ENCODE peak calls at places on chromosomes 3 and 15, in ten cellular contexts. S is mammary epithelial cell; U is CD8-positive, alpha-beta T cell; D is thoracic aorta; Q is mesothelial cell of epicardium; Z is cardiac muscle cell; I is epithelial cell of esophagus; M is OCI-LY7; F is HFF-Myc; V is breast epithelium. L is an unnamed sample.

GRCh38 chr3:127776347-127776746 is 46.0 kb downstream of the MGLL start:
- DNase-seq in U (no peak), M (no peak), V (no peak), Z (no peak), D (no peak), Q (no peak), I (no peak), S (no peak), F (no peak), L (no peak)

GRCh38 chr3:136353461-136353860 is 103.3 kb downstream of the PCCB start:
- DNase-seq in I (no peak), Q (no peak), M (no peak), S (no peak), F (no peak), Z (no peak), V (no peak), U (no peak), D (no peak), L (no peak)

GRCh38 chr3:134564991-134565390 is 79.1 kb downstream of the CEP63 start:
- DNase-seq in D (no peak), F (no peak), M (no peak), V (no peak), I (no peak), S (no peak), Z (no peak), U (no peak), Q (no peak), L (no peak)

GRCh38 chr3:177525414-177525813 is 328.1 kb upstream of the TBL1XR1 start:
- DNase-seq in V (no peak), Q (no peak), S (no peak), I (no peak), D (no peak), M (no peak), Z (no peak), F (no peak), U (no peak), L (no peak)

GRCh38 chr15:32994810-32995424 is 199.6 kb downstream of the FMN1 start:
- DNase-seq in V (no peak), Q (no peak), U (no peak), I (peak), F (no peak), D (no peak), Z (peak), S (no peak), M (peak), L (no peak)

GRCh38 chr3:127044996-127045395 is 62.1 kb downstream of the PLXNA1 start:
- DNase-seq in Q (no peak), U (no peak), S (no peak), F (no peak), M (peak), D (no peak), I (no peak), V (peak), Z (peak), L (peak)

GRCh38 chr3:112967828-112968227 is 7.1 kb downstream of the CD200R1 start:
- DNase-seq in D (no peak), V (no peak), I (no peak), U (no peak), F (no peak), S (no peak), Z (no peak), M (no peak), Q (no peak), L (no peak)

GRCh38 chr3:127652246-127652995 is 20.3 kb upstream of the ABTB1 start:
- DNase-seq in F (no peak), S (no peak), I (peak), Q (no peak), V (no peak), U (peak), D (no peak), Z (peak), M (peak), L (peak)

GRCh38 chr15:50145451-50145872 is 26.4 kb upstream of the ATP8B4 start:
- DNase-seq in Z (peak), U (no peak), M (peak), Q (no peak), V (no peak), F (peak), I (peak), S (peak), D (no peak), L (peak)

GRCh38 chr3:72353236-72354105 is 494.8 kb downstream of the SHQ1 start:
- DNase-seq in I (peak), F (no peak), D (no peak), V (no peak), S (peak), M (no peak), Z (no peak), U (no peak), Q (no peak), L (no peak)

GRCh38 chr15:68032672-68033071 is 21.4 kb upstream of the PIAS1 start:
- DNase-seq in V (peak), F (no peak), M (no peak), Q (no peak), Z (no peak), I (no peak), D (no peak), S (peak), U (no peak), L (peak)

GRCh38 chr3:56131976-56132590 is 336.2 kb downstream of the ERC2 start:
- DNase-seq in M (no peak), S (peak), Z (peak), I (peak), U (no peak), V (no peak), Q (no peak), D (no peak), F (peak), L (peak)

GRCh38 chr15:94793641-94794040 is 562.3 kb downstream of the MCTP2 start:
- DNase-seq in U (no peak), Q (no peak), I (peak), D (no peak), Z (no peak), V (no peak), S (peak), F (no peak), M (no peak), L (no peak)

GRCh38 chr3:187742351-187743171 is 2.7 kb downstream of the BCL6 start:
- DNase-seq in Q (no peak), V (peak), D (no peak), U (no peak), I (peak), M (peak), F (no peak), S (peak), Z (peak), L (no peak)

GRCh38 chr3:40858364-40859115 is 333.8 kb downstream of the ZNF621 start:
- DNase-seq in Q (no peak), D (no peak), Z (no peak), V (no peak), S (peak), I (peak), U (no peak), F (no peak), M (no peak), L (no peak)

GRCh38 chr15:83653288-83653638 is 660 bp upstream of the ADAMTSL3 start:
- DNase-seq in V (no peak), M (no peak), F (no peak), D (peak), S (no peak), Q (no peak), Z (no peak), I (no peak), U (no peak), L (no peak)

GRCh38 chr3:115671761-115672455 is 48.6 kb downstream of the GAP43 start:
- DNase-seq in F (no peak), Q (no peak), M (no peak), D (no peak), U (no peak), Z (no peak), S (no peak), V (no peak), I (no peak), L (no peak)

GRCh38 chr3:173876476-173876875 is 478.9 kb downstream of the NLGN1 start:
- DNase-seq in Z (no peak), M (no peak), I (no peak), D (no peak), Q (no peak), F (no peak), S (no peak), V (no peak), U (no peak), L (no peak)

GRCh38 chr15:98668566-98669308 is 20.4 kb downstream of the IGF1R start:
- DNase-seq in V (no peak), D (no peak), S (peak), M (no peak), F (no peak), I (peak), Q (no peak), Z (no peak), U (no peak), L (no peak)

GRCh38 chr3:122975163-122975923 is 52.2 kb downstream of the SEMA5B start:
- DNase-seq in V (peak), M (peak), U (no peak), S (peak), D (no peak), Z (peak), F (no peak), Q (no peak), I (peak), L (no peak)

GRCh38 chr3:124200336-124200901 is 208.5 kb upstream of the ROPN1 start:
- DNase-seq in D (no peak), U (no peak), Z (peak), V (no peak), F (no peak), M (no peak), Q (no peak), S (no peak), I (peak), L (no peak)

GRCh38 chr3:172288625-172289024 is 159.6 kb downstream of the GHSR start:
- DNase-seq in Z (no peak), I (no peak), F (no peak), V (no peak), U (no peak), Q (no peak), D (no peak), M (no peak), S (no peak), L (no peak)

GRCh38 chr3:127056281-127056680 is 73.4 kb downstream of the PLXNA1 start:
- DNase-seq in D (no peak), Q (no peak), V (no peak), F (no peak), I (no peak), U (no peak), Z (no peak), S (no peak), M (no peak), L (no peak)

GRCh38 chr15:83210619-83211018 is 3.0 kb upstream of the HDGFL3 start:
- DNase-seq in V (peak), D (no peak), Z (peak), I (peak), Q (peak), U (no peak), F (no peak), M (no peak), S (peak), L (peak)

GRCh38 chr3:52012699-52013098 is 17.0 kb upstream of the RPL29 start:
- DNase-seq in S (no peak), M (no peak), F (no peak), Z (no peak), I (no peak), V (no peak), D (no peak), Q (no peak), U (no peak), L (no peak)

GRCh38 chr3:153372326-153372725 is 210.3 kb downstream of the RAP2B start:
- DNase-seq in V (peak), S (peak), D (no peak), Q (no peak), F (no peak), M (no peak), Z (peak), I (peak), U (no peak), L (no peak)

GRCh38 chr3:173660645-173661299 is 263.2 kb downstream of the NLGN1 start:
- DNase-seq in U (no peak), F (no peak), D (no peak), Z (no peak), I (no peak), M (no peak), Q (no peak), V (no peak), S (no peak), L (no peak)

GRCh38 chr3:128591728-128592426 is 58.7 kb downstream of the RPN1 start:
- DNase-seq in I (no peak), Q (no peak), M (no peak), Z (no peak), S (no peak), D (no peak), U (no peak), F (no peak), V (no peak), L (no peak)

GRCh38 chr15:101482526-101483371 is 6.8 kb downstream of the PCSK6 start:
- DNase-seq in M (no peak), F (no peak), U (no peak), S (peak), I (peak), Q (no peak), D (no peak), Z (no peak), V (no peak), L (no peak)

GRCh38 chr15:91357011-91357410 is 257.0 kb downstream of the SV2B start:
- DNase-seq in Q (no peak), U (no peak), S (no peak), M (no peak), V (no peak), D (no peak), I (no peak), Z (no peak), F (no peak), L (no peak)

GRCh38 chr3:72820405-72820804 is 27.8 kb downstream of the SHQ1 start:
- DNase-seq in Z (peak), I (peak), Q (no peak), D (no peak), V (no peak), F (no peak), S (peak), U (no peak), M (no peak), L (no peak)

GRCh38 chr3:149180057-149180573 is 41.5 kb downstream of the CP start:
- DNase-seq in Z (peak), Q (no peak), D (peak), U (no peak), I (peak), F (peak), V (peak), S (peak), M (no peak), L (peak)

GRCh38 chr3:174223611-174224010 is 635.5 kb upstream of the NAALADL2 start:
- DNase-seq in F (no peak), D (no peak), U (no peak), I (no peak), S (no peak), Q (no peak), V (no peak), M (no peak), Z (no peak), L (no peak)

GRCh38 chr3:184583345-184584000 is 21.9 kb downstream of the EPHB3 start:
- DNase-seq in D (no peak), F (no peak), M (no peak), Z (no peak), S (no peak), I (no peak), V (no peak), U (no peak), Q (no peak), L (no peak)

GRCh38 chr3:13793451-13793850 is 86.4 kb downstream of the WNT7A start:
- DNase-seq in U (no peak), I (no peak), D (no peak), V (no peak), Q (no peak), F (no peak), Z (no peak), M (no peak), S (no peak), L (no peak)

GRCh38 chr3:171950373-171950772 is 89.0 kb upstream of the FNDC3B start:
- DNase-seq in I (peak), M (no peak), Z (peak), F (no peak), D (no peak), Q (no peak), U (no peak), S (peak), V (no peak), L (no peak)

GRCh38 chr3:127421943-127422662 is 134.3 kb upstream of the PRR20G start:
- DNase-seq in F (no peak), Q (no peak), V (no peak), D (no peak), S (no peak), I (no peak), U (no peak), M (no peak), Z (no peak), L (no peak)

GRCh38 chr3:101017048-101017447 is 23.8 kb upstream of the ABI3BP start:
- DNase-seq in D (no peak), Q (no peak), F (no peak), U (no peak), Z (peak), M (no peak), V (no peak), I (peak), S (peak), L (no peak)

DNA sequence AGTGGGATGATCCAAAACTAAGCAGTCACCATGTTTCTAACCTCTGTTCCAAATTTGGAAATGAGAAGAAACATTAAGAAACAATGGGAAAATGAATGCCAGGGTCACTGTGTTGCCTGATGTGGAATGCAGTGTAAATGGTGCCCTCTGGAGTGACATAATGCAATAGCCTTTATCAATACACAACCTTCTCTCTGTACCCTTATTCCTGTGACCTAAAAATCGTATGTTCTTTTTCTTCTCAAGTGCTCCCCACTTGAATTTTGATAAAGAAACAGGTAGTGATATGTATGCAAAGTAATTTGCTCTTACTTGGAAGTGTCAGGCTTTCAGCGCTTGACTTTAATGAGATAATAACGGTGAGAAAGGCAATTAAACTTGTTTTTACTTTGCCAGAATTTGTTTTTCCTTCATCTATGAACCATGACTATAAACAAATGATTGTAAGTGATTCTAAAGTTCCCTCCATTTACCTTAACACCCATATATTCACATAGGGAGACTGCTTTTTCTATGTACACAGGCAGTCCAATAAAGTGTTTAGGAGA is 145.8 kb upstream of the THRB start:
- DNase-seq in Z (peak), I (peak), U (no peak), F (peak), Q (no peak), V (no peak), D (no peak), S (peak), M (no peak), L (peak)
- TF ChIP-seq CTCF in Z (peak), I (peak), U (no peak), F (peak), Q (no peak), V (peak), D (peak), S (peak), M (peak), L (peak)

GRCh38 chr3:191220908-191221307 is 21.9 kb downstream of the OSTN start:
- DNase-seq in Z (peak), I (peak), M (peak), U (no peak), S (peak), V (no peak), Q (no peak), D (no peak), F (no peak), L (no peak)

GRCh38 chr3:191216510-191216909 is 17.5 kb downstream of the OSTN start:
- DNase-seq in F (no peak), U (no peak), D (no peak), I (no peak), S (no peak), Q (no peak), Z (no peak), M (no peak), V (no peak), L (no peak)

GRCh38 chr3:191217331-191217730 is 18.3 kb downstream of the OSTN start:
- DNase-seq in Q (no peak), F (no peak), S (no peak), D (no peak), Z (no peak), U (no peak), I (no peak), V (no peak), M (no peak), L (no peak)
- TF ChIP-seq CTCF in Q (no peak), F (no peak), S (no peak), D (no peak), Z (no peak), U (no peak), I (no peak), V (no peak), M (no peak), L (no peak)

GRCh38 chr15:89400121-89400996 is 65.7 kb upstream of the POLG start:
- DNase-seq in U (no peak), Q (no peak), I (no peak), M (no peak), D (no peak), S (no peak), F (no peak), V (no peak), Z (no peak), L (no peak)

GRCh38 chr15:89396723-89397652 is 62.4 kb upstream of the POLG start:
- DNase-seq in I (no peak), M (no peak), U (no peak), V (no peak), S (no peak), Q (no peak), D (no peak), F (no peak), Z (no peak), L (no peak)

GRCh38 chr15:89399390-89400120 is 64.9 kb upstream of the POLG start:
- DNase-seq in V (no peak), Q (no peak), M (no peak), I (peak), Z (no peak), F (no peak), S (no peak), U (peak), D (no peak), L (peak)

GRCh38 chr15:89397653-89398023 is 63.0 kb upstream of the POLG start:
- DNase-seq in S (no peak), U (no peak), I (no peak), V (no peak), Z (no peak), Q (no peak), M (no peak), F (no peak), D (no peak), L (no peak)

DNA sequence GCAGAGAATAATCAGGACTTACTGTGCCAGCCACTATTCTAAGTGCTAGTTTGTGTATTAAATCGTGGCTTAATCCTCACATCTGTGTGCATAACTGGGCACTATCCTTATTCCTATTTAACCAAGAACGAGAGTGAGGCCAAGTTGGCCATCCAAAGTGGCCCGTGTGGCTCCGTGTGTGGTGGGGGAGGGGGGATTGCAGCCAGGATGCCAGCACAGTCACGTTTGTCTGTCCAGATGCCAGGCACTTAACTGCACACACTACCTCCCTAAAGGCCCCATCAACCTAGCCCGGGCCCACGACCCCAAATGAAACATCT is 64.4 kb upstream of the POLG start:
- DNase-seq in Q (no peak), V (no peak), D (no peak), F (no peak), S (no peak), M (no peak), U (no peak), Z (no peak), I (no peak), L (no peak)
- TF ChIP-seq CTCF in Q (no peak), V (no peak), D (no peak), F (no peak), S (no peak), M (no peak), U (no peak), Z (no peak), I (no peak), L (no peak)

GRCh38 chr15:76328962-76329361 is 7.6 kb upstream of the ISL2 start:
- DNase-seq in I (peak), U (no peak), V (no peak), D (no peak), M (no peak), Q (no peak), S (peak), Z (no peak), F (no peak), L (no peak)

GRCh38 chr15:76332796-76333195 is 3.8 kb upstream of the ISL2 start:
- DNase-seq in V (no peak), D (no peak), Z (no peak), I (no peak), S (no peak), F (no peak), Q (no peak), U (no peak), M (no peak), L (no peak)

GRCh38 chr15:76327191-76328105 is 9.1 kb upstream of the ISL2 start:
- DNase-seq in M (no peak), Q (no peak), S (peak), D (no peak), Z (no peak), V (no peak), F (no peak), I (peak), U (no peak), L (no peak)

GRCh38 chr15:76328106-76328696 is 8.4 kb upstream of the ISL2 start:
- DNase-seq in Z (no peak), I (no peak), S (no peak), U (no peak), V (no peak), Q (no peak), M (no peak), F (no peak), D (no peak), L (no peak)

GRCh38 chr15:76330281-76330680 is 6.3 kb upstream of the ISL2 start:
- DNase-seq in Z (peak), I (peak), S (peak), F (no peak), V (no peak), M (no peak), D (no peak), U (no peak), Q (no peak), L (peak)
- TF ChIP-seq CTCF in Z (peak), I (peak), S (peak), F (peak), V (peak), M (peak), D (peak), U (no peak), Q (no peak), L (peak)

DNA sequence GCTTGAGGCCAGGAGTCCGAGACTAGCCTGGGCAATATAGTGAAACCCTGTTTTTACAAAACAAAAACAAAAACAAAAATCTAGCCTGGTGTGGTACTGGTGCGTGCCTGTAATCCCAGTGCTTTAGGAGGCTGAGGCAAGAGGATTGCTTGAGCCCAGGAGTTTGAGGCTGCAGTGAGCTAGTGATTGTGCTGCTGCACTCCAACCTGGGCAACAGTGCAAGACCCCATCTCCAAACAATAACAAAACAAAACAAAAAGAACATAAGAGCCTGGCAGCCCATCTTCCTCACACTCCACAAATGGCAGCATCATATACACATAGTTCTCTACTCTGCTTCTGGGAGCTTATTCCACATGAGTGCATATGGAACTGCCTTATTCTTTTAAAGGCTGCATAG is 2.2 kb upstream of the TRH start:
- DNase-seq in M (no peak), U (no peak), D (no peak), S (no peak), I (no peak), Q (no peak), F (no peak), Z (no peak), V (no peak), L (no peak)
- TF ChIP-seq CTCF in M (no peak), U (no peak), D (no peak), S (no peak), I (no peak), Q (no peak), F (no peak), Z (no peak), V (no peak), L (no peak)

L was measured in Calu3.